ENCODE peak calls at places on chromosomes 13 and 19, in nine cellular contexts. E, Z, A, Q, J, F, L, U and O are unnamed samples.

GRCh38 chr19:4098493-4098892 is 25.4 kb downstream of the MAP2K2 start:
- ATAC-seq in F (no peak), Q (no peak), A (no peak), Z (no peak), U (no peak), E (no peak), L (peak), J (peak), O (no peak)

GRCh38 chr13:44116562-44117315 is 237.0 kb downstream of the LACC1 start:
- ATAC-seq in U (no peak), A (peak), J (peak), Q (peak), Z (peak), L (peak), E (peak), F (peak), O (no peak)

GRCh38 chr19:48770223-48770622 is 14.9 kb downstream of the FGF21 start:
- ATAC-seq in Q (no peak), E (peak), L (no peak), Z (no peak), J (no peak), U (no peak), A (no peak), F (no peak), O (peak)

GRCh38 chr19:45231891-45232290 is 13.3 kb downstream of the EXOC3L2 start:
- ATAC-seq in J (no peak), Q (no peak), E (no peak), U (no peak), F (no peak), A (peak), Z (no peak), L (no peak), O (peak)

GRCh38 chr13:20609145-20609544 is 42.2 kb downstream of the IFT88 start:
- ATAC-seq in L (no peak), Q (no peak), A (no peak), E (no peak), U (no peak), Z (no peak), J (no peak), F (no peak), O (peak)

GRCh38 chr13:48266150-48266549 is 33.1 kb downstream of the ITM2B start:
- ATAC-seq in A (no peak), J (no peak), U (no peak), F (no peak), Q (peak), L (no peak), Z (peak), E (no peak), O (no peak)

GRCh38 chr19:15244808-15245207 is 12.6 kb upstream of the EPHX3 start:
- ATAC-seq in J (no peak), E (no peak), Q (no peak), A (no peak), U (no peak), Z (no peak), L (no peak), F (no peak), O (no peak)

GRCh38 chr13:65597839-65598818 is 1632.0 kb downstream of the PCDH9 start:
- ATAC-seq in E (peak), U (no peak), A (no peak), F (no peak), Z (no peak), L (no peak), J (peak), Q (no peak), O (no peak)

GRCh38 chr19:2064788-2065524 is 13.9 kb upstream of the MKNK2 start:
- ATAC-seq in U (no peak), F (no peak), L (peak), J (peak), Q (no peak), A (no peak), E (no peak), Z (no peak), O (no peak)

GRCh38 chr13:40206241-40207109 is 460.0 kb downstream of the FOXO1 start:
- ATAC-seq in J (no peak), A (peak), Q (peak), F (peak), Z (peak), U (no peak), E (peak), L (peak), O (peak)

GRCh38 chr19:1428738-1429391 is 9.3 kb upstream of the RPS15 start:
- ATAC-seq in E (no peak), F (no peak), A (no peak), L (no peak), Q (no peak), Z (no peak), J (peak), U (no peak), O (no peak)

GRCh38 chr19:38277549-38277948 is 13.2 kb downstream of the SPINT2 start:
- ATAC-seq in Z (no peak), F (no peak), L (no peak), U (no peak), Q (no peak), E (peak), J (no peak), A (no peak), O (peak)

GRCh38 chr19:45008554-45008953 is 7.3 kb downstream of the RELB start:
- ATAC-seq in U (no peak), Q (no peak), Z (no peak), J (no peak), E (no peak), L (no peak), A (no peak), F (no peak), O (no peak)

GRCh38 chr19:1070931-1071791 is 4.2 kb downstream of the ARHGAP45 start:
- ATAC-seq in L (no peak), U (no peak), E (no peak), A (no peak), Z (no peak), J (no peak), F (no peak), Q (no peak), O (no peak)

GRCh38 chr13:29260684-29261083 is 334.8 kb downstream of the SLC7A1 start:
- ATAC-seq in F (no peak), U (no peak), Q (no peak), J (peak), E (no peak), L (no peak), Z (no peak), A (peak), O (no peak)

GRCh38 chr19:20787766-20788165 is 11.7 kb downstream of the ZNF66 start:
- ATAC-seq in F (no peak), Z (no peak), A (no peak), J (no peak), E (no peak), Q (no peak), L (no peak), U (no peak), O (no peak)

GRCh38 chr13:65724261-65724660 is 1505.9 kb downstream of the PCDH9 start:
- ATAC-seq in E (no peak), Q (no peak), F (no peak), J (no peak), U (no peak), Z (no peak), A (no peak), L (no peak), O (no peak)

GRCh38 chr19:45917421-45918091 is 3.0 kb upstream of the NANOS2 start:
- ATAC-seq in F (no peak), Q (no peak), A (no peak), L (no peak), U (no peak), Z (peak), J (no peak), E (no peak), O (no peak)

GRCh38 chr19:44649578-44650145 is 6.0 kb downstream of the PVR start:
- ATAC-seq in Q (no peak), Z (no peak), E (no peak), F (no peak), U (no peak), L (no peak), J (peak), A (peak), O (no peak)

GRCh38 chr19:58380037-58380735 is 644 bp downstream of the ZNF837 start:
- ATAC-seq in Z (no peak), L (no peak), J (no peak), E (no peak), U (peak), Q (no peak), A (no peak), F (no peak), O (no peak)

GRCh38 chr19:10737680-10738079 is 19.8 kb downstream of the DNM2 start:
- ATAC-seq in J (no peak), F (peak), Z (no peak), U (no peak), Q (peak), E (peak), L (no peak), A (no peak), O (peak)